ENCODE peak calls at places on chromosomes 5 and 9, in nine cellular contexts. K is fibroblast of pulmonary artery; R is psoas muscle; J is GM19239; Q is stomach; B is EH; T is IMR-90; L is glutamatergic neuron; H is stimulated activated naive B cell treated with anti-CD40 and anti-IgM and Interleukin-4, amounts not matched to agents 10 μg/mL and 1 μg/mL and 100 μg/mL, for 72 hours. N is an unnamed sample.

GRCh38 chr5:139422307-139422893 is 16.9 kb downstream of the DNAJC18 start:
- DNase-seq in K (peak; percentile 86), R (no peak), J (peak; percentile 63), Q (no peak), B (peak; percentile 78), T (peak; percentile 78), L (no peak), H (peak; percentile 53), N (no peak)

GRCh38 chr9:110691002-110691549 is 22.5 kb downstream of the MUSK start:
- DNase-seq in K (peak; percentile 13), R (no peak), J (no peak), Q (no peak), B (peak; percentile 75), T (peak; percentile 35), L (no peak), H (no peak), N (no peak)

GRCh38 chr9:12861035-12861434 is 86.2 kb downstream of the LURAP1L start:
- DNase-seq in K (no peak), R (no peak), J (no peak), Q (peak; percentile 34), B (no peak), T (no peak), L (no peak), H (no peak), N (no peak)

GRCh38 chr5:95617057-95617456 is 2.8 kb upstream of the GPR150 start:
- DNase-seq in K (peak; percentile 87), R (no peak), J (no peak), Q (no peak), B (peak; percentile 35), T (peak; percentile 59), L (no peak), H (no peak), N (no peak)

GRCh38 chr5:135344351-135344750 is 54.7 kb downstream of the MACROH2A1 start:
- DNase-seq in K (no peak), R (no peak), J (no peak), Q (no peak), B (peak; percentile 77), T (peak; percentile 60), L (no peak), H (no peak), N (no peak)

GRCh38 chr5:115932991-115933390 is 29.3 kb upstream of the LVRN start:
- DNase-seq in K (peak; percentile 10), R (no peak), J (no peak), Q (no peak), B (peak; percentile 50), T (peak; percentile 63), L (no peak), H (no peak), N (no peak)

GRCh38 chr5:90344693-90345092 is 64.9 kb downstream of the CETN3 start:
- DNase-seq in K (no peak), R (no peak), J (no peak), Q (no peak), B (no peak), T (no peak), L (no peak), H (no peak), N (no peak)

GRCh38 chr5:80175337-80175736 is 80.5 kb downstream of the SERINC5 start:
- DNase-seq in K (no peak), R (no peak), J (no peak), Q (no peak), B (no peak), T (no peak), L (no peak), H (no peak), N (no peak)

GRCh38 chr5:72622152-72622760 is 115.0 kb upstream of the ZNF366 start:
- DNase-seq in K (no peak), R (no peak), J (no peak), Q (no peak), B (peak; percentile 37), T (no peak), L (no peak), H (no peak), N (no peak)

GRCh38 chr9:14238044-14238443 is 75.9 kb downstream of the NFIB start:
- DNase-seq in K (no peak), R (no peak), J (no peak), Q (no peak), B (no peak), T (peak; percentile 18), L (no peak), H (no peak), N (no peak)

GRCh38 chr5:151115272-151115905 is 34.6 kb upstream of the TNIP1 start:
- DNase-seq in K (peak; percentile 68), R (peak; percentile 88), J (peak; percentile 61), Q (peak; percentile 84), B (peak; percentile 66), T (peak; percentile 56), L (peak; percentile 91), H (peak; percentile 47), N (no peak)

GRCh38 chr5:4228708-4229107 is 633.1 kb downstream of the IRX1 start:
- DNase-seq in K (no peak), R (no peak), J (no peak), Q (no peak), B (no peak), T (no peak), L (no peak), H (no peak), N (no peak)

GRCh38 chr9:9003184-9003583 is 1203.6 kb upstream of the DMAC1 start:
- DNase-seq in K (peak; percentile 1), R (no peak), J (no peak), Q (no peak), B (no peak), T (no peak), L (no peak), H (no peak), N (peak; percentile 14)

GRCh38 chr9:36791204-36791948 is 218.7 kb downstream of the MELK start:
- DNase-seq in K (no peak), R (no peak), J (no peak), Q (no peak), B (no peak), T (no peak), L (no peak), H (no peak), N (no peak)

GRCh38 chr5:91357806-91358205 is 25.3 kb downstream of the ARRDC3 start:
- DNase-seq in K (no peak), R (no peak), J (no peak), Q (no peak), B (no peak), T (peak; percentile 35), L (no peak), H (no peak), N (no peak)

GRCh38 chr5:152717393-152717792 is 312.3 kb upstream of the NMUR2 start:
- DNase-seq in K (no peak), R (no peak), J (no peak), Q (no peak), B (no peak), T (no peak), L (no peak), H (no peak), N (no peak)

GRCh38 chr5:51002368-51002767 is 335.9 kb downstream of the PARP8 start:
- DNase-seq in K (no peak), R (no peak), J (no peak), Q (no peak), B (no peak), T (no peak), L (no peak), H (no peak), N (no peak)

GRCh38 chr9:92147030-92147853 is 32.0 kb upstream of the SPTLC1 start:
- DNase-seq in K (peak; percentile 94), R (no peak), J (no peak), Q (no peak), B (peak; percentile 94), T (peak; percentile 94), L (no peak), H (no peak), N (peak; percentile 65)

GRCh38 chr5:116135344-116135743 is 50.5 kb downstream of the COMMD10 start:
- DNase-seq in K (no peak), R (no peak), J (peak; percentile 18), Q (no peak), B (no peak), T (no peak), L (no peak), H (peak; percentile 21), N (no peak)

GRCh38 chr9:121675969-121676822 is 24.8 kb downstream of the DAB2IP start:
- DNase-seq in K (no peak), R (peak; percentile 64), J (no peak), Q (peak; percentile 47), B (peak; percentile 35), T (no peak), L (no peak), H (no peak), N (no peak)

GRCh38 chr5:101897914-101898313 is 398.2 kb downstream of the SLCO4C1 start:
- DNase-seq in K (no peak), R (no peak), J (no peak), Q (no peak), B (peak; percentile 3), T (no peak), L (peak; percentile 64), H (no peak), N (no peak)

GRCh38 chr9:6973089-6973488 is 215.3 kb downstream of the KDM4C start:
- DNase-seq in K (no peak), R (no peak), J (no peak), Q (no peak), B (no peak), T (no peak), L (no peak), H (no peak), N (no peak)

GRCh38 chr9:137050570-137050969 is 3.3 kb downstream of the ENTPD2 start:
- DNase-seq in K (no peak), R (no peak), J (no peak), Q (no peak), B (no peak), T (no peak), L (no peak), H (no peak), N (no peak)

GRCh38 chr5:135741040-135741439 is 93.4 kb upstream of the SLC25A48 start:
- DNase-seq in K (no peak), R (no peak), J (no peak), Q (no peak), B (no peak), T (no peak), L (no peak), H (no peak), N (no peak)

GRCh38 chr5:125006011-125006685 is 259.7 kb upstream of the ZNF608 start:
- DNase-seq in K (no peak), R (no peak), J (no peak), Q (no peak), B (no peak), T (no peak), L (no peak), H (peak; percentile 54), N (no peak)

GRCh38 chr5:115894342-115894741 is 52.6 kb downstream of the AP3S1 start:
- DNase-seq in K (peak; percentile 4), R (no peak), J (no peak), Q (no peak), B (no peak), T (no peak), L (no peak), H (no peak), N (no peak)

GRCh38 chr5:151628112-151628823 is 37.1 kb upstream of the FAT2 start:
- DNase-seq in K (peak; percentile 21), R (peak; percentile 73), J (no peak), Q (no peak), B (peak; percentile 81), T (no peak), L (no peak), H (no peak), N (no peak)

GRCh38 chr5:123949807-123950206 is 437.8 kb downstream of the CSNK1G3 start:
- DNase-seq in K (no peak), R (no peak), J (no peak), Q (no peak), B (no peak), T (no peak), L (peak; percentile 21), H (no peak), N (no peak)

N was measured in HS-5.